ENCODE peak calls at places on chromosomes 6 and 20, in four cellular contexts. P, B, O and M are unnamed samples.

GRCh38 chr6:15516923-15517560 is 145.8 kb downstream of the DTNBP1 start:
- DNase-seq in P (no peak), B (no peak), O (no peak), M (no peak)

GRCh38 chr6:136486357-136486756 is 63.9 kb downstream of the MAP7 start:
- DNase-seq in P (no peak), B (no peak), O (no peak), M (no peak)

GRCh38 chr6:132712366-132712765 is 1.5 kb downstream of the VNN1 start:
- DNase-seq in P (no peak), B (peak; percentile 74), O (no peak), M (peak; percentile 45)

GRCh38 chr6:151546941-151547659 is 53.3 kb downstream of the CCDC170 start:
- DNase-seq in P (no peak), B (no peak), O (no peak), M (no peak)

GRCh38 chr6:106415920-106416319 is 55.4 kb downstream of the CRYBG1 start:
- DNase-seq in P (no peak), B (no peak), O (no peak), M (no peak)

GRCh38 chr6:32192608-32193039 is at the start of gene GPSM3:
- DNase-seq in P (peak; percentile 33), B (peak; percentile 25), O (no peak), M (no peak)

GRCh38 chr20:62804632-62805364 is at the start of gene OGFR:
- DNase-seq in P (peak; percentile 65), B (peak; percentile 74), O (peak; percentile 79), M (peak; percentile 48)

GRCh38 chr20:62739581-62740285 is 31.1 kb downstream of the NTSR1 start:
- DNase-seq in P (no peak), B (peak; percentile 69), O (no peak), M (no peak)

GRCh38 chr20:61449057-61449456 is 197.0 kb downstream of the CDH4 start:
- DNase-seq in P (no peak), B (no peak), O (peak; percentile 26), M (no peak)

GRCh38 chr6:122722746-122723145 is 56.8 kb upstream of the FABP7 start:
- DNase-seq in P (no peak), B (peak; percentile 75), O (no peak), M (no peak)

GRCh38 chr6:1604991-1605821 is 4.5 kb upstream of the FOXC1 start:
- DNase-seq in P (no peak), B (peak; percentile 28), O (no peak), M (no peak)

GRCh38 chr6:80304014-80304413 is 197.5 kb downstream of the BCKDHB start:
- DNase-seq in P (no peak), B (peak; percentile 47), O (no peak), M (no peak)

GRCh38 chr20:62405108-62405980 is 1.7 kb downstream of the CABLES2 start:
- DNase-seq in P (no peak), B (peak; percentile 54), O (peak; percentile 74), M (peak; percentile 24)

GRCh38 chr6:132814716-132815570 is 574 bp downstream of the RPS12 start:
- DNase-seq in P (no peak), B (peak; percentile 43), O (no peak), M (no peak)

GRCh38 chr20:32625996-32626395 is 40.9 kb upstream of the NOL4L start:
- DNase-seq in P (no peak), B (no peak), O (no peak), M (no peak)

GRCh38 chr6:154580397-154581135 is 70.1 kb upstream of the CNKSR3 start:
- DNase-seq in P (no peak), B (no peak), O (no peak), M (peak; percentile 69)
- H2AFZ ChIP-seq in P (no peak overlapping the region), B (no peak overlapping the region), O (no peak overlapping the region), M (no peak overlapping the region)

GRCh38 chr6:129670634-129671033 is 39.3 kb downstream of the ARHGAP18 start:
- DNase-seq in P (no peak), B (no peak), O (no peak), M (no peak)

GRCh38 chr6:129673758-129674157 is 36.2 kb downstream of the ARHGAP18 start:
- DNase-seq in P (no peak), B (no peak), O (no peak), M (no peak)

GRCh38 chr6:129671442-129672344 is 38.3 kb downstream of the ARHGAP18 start:
- DNase-seq in P (no peak), B (no peak), O (no peak), M (no peak)

GRCh38 chr6:129672345-129672691 is 37.7 kb downstream of the ARHGAP18 start:
- DNase-seq in P (no peak), B (no peak), O (no peak), M (no peak)

GRCh38 chr6:129672883-129673631 is 36.9 kb downstream of the ARHGAP18 start:
- DNase-seq in P (peak; percentile 40), B (peak; percentile 80), O (no peak), M (peak; percentile 65)
- H2AFZ ChIP-seq in P (no peak overlapping the region), B (peak overlapping the region; percentile 59), O (no peak overlapping the region), M (no peak overlapping the region)

GRCh38 chr20:2521369-2522305 is 12.9 kb upstream of the ZNF343 start:
- DNase-seq in P (peak; percentile 55), B (peak; percentile 53), O (peak; percentile 56), M (peak; percentile 6)
- H2AFZ ChIP-seq in P (peak overlapping the region; percentile 42), B (peak overlapping the region; percentile 57), O (no peak overlapping the region), M (peak overlapping the region; percentile 41)

DNA sequence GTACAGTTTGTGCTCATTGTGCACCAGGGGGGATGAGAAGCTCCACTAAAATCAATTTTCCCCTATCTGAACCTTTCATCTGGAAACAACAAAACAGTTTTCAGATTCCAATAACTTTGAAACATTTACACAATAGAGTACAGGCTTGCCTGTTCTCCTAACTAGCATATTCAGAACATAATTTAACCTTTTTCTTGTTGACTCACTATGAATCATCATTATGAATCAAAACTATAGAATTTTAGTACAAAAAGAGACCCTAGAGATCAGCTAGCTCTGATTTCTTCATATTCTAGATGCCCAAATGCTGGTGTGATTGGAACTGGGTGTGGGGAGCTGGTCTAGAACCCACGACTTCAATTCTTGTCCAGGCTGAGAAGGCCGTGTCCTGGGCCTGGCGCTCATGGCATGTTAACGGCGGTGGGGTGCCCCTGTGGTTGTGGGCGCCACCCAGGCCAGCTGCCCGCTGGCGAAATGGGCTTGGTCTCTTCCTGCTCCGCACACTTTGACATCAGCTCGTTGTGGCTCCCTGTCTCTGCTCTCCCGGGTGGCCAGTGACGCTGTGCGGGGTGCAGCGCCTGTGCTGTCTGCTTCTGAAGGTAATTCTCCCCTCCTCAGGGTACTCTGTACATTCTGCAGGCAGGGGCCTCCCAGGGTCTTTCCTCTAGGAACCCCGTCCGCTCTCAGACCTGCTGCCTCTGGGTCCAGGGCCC is 29.9 kb upstream of the AGPAT4 start:
- DNase-seq in P (no peak), B (peak; percentile 60), O (no peak), M (peak; percentile 52)
- H2AFZ ChIP-seq in P (no peak overlapping the region), B (no peak overlapping the region), O (no peak overlapping the region), M (no peak overlapping the region)

DNA sequence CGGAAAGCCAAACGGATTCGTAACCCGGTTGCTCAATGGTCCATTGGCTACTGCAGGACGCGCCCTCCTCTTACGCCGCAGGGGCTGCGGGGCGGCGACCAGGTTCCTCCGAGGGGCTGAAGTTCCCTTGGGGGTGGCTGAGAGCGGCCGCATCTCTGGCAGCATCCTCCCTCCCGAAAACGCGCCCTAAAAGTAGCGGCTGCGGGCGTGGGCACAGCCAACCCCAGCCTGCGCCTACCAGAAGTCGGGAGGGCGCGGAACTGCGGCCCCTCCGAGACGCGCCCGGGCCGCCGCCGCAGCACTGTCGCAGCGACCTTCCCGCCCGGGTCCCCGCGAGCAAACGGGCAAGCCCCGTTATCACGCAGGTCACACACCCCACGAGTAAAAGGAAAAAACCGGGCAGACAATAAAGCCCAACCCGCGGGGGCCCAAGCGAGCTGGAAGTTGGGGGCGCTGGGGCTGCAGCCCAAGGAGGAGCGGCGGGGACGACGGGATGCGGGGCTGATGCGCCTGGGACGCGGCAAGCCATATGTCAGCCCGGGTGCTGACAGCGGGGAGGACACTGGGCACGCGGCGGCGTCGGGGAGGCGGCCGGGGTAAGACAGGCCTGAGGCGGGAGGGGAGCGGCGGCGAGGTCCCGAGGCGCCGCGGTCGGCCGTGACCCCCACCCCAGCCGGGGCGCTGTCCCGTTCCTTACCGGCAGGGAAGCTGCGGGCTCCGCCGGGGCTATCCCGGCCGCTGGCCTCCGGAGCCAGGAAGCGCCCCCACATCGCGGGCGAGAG is 700 bp downstream of the CEP85L start:
- DNase-seq in P (peak; percentile 31), B (peak; percentile 78), O (peak; percentile 66), M (peak; percentile 48)
- H2AFZ ChIP-seq in P (peak overlapping the region; percentile 90), B (peak overlapping the region; percentile 91), O (peak overlapping the region; percentile 76), M (peak overlapping the region; percentile 97)

DNA sequence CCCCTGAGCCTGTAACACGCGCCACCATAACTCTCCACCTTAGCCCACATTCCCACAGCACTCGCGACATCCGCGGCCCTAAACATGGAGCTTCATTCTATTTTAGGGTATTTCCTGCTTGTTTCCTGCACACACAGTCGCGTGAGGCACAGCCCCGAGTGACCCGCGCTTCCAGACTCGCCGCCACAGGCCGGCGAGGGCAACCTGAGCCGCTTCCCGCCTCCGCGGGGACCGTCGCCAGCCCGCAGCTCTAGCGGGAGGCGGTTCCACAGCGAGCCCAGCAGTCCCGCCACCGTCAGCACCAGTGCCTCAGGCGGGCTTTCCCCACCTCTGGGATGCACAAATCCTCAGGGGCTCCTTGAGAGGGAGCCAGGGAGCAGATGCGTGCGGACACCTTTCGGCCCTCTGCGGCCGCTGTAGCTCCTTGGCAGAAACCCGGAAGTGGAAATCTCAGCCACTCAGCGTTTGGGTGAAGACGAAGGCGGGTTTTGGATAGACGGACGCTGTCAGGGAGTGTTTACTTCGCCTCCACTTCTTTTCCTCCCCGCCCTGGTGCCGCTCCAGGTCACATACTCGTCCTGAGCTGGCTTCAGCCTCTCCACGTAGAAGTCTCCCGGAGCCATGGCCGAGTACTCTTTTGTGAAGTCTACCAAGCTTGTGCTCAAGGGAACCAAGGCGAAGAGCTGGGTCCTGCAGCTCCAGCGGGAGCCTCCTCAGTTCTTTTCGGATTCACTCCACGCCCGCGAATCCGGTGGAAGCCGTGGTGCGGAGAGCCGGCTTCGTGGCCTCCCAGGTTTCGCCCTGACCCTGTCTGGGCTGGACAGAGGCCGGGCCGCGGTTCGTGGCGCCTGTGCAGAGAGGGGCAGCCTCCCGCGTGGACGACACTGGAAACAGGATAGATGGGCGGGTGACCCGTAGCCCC is 2177.4 kb upstream of the DEFB115 start:
- DNase-seq in P (peak; percentile 76), B (peak; percentile 50), O (no peak), M (no peak)
- H2AFZ ChIP-seq in P (peak overlapping the region; percentile 26), B (peak overlapping the region; percentile 63), O (no peak overlapping the region), M (peak overlapping the region; percentile 85)

DNA sequence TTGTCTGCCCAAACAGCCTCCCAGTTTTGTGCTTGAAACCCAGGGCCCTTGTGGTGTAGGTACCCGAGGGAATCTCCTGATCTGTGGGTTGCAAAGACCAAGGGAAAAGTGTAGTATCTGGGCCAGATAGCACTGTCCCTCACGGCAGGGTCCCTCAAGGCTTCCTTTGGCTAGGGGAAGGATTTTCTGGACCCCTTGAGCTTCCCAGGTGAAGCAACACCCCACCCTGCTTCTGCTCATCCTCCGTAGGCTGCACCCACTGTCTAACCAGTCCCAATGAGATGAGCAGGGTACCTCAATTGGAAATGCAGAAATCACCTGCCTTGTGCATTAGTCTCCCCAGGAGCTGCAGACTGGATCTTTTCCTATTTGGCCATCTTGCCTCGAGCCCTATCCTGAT is 791.8 kb upstream of the MANEA start:
- DNase-seq in P (no peak), B (no peak), O (no peak), M (no peak)
- H2AFZ ChIP-seq in P (peak overlapping the region; percentile 97), B (no peak overlapping the region), O (peak overlapping the region; percentile 36), M (peak overlapping the region; percentile 86)

DNA sequence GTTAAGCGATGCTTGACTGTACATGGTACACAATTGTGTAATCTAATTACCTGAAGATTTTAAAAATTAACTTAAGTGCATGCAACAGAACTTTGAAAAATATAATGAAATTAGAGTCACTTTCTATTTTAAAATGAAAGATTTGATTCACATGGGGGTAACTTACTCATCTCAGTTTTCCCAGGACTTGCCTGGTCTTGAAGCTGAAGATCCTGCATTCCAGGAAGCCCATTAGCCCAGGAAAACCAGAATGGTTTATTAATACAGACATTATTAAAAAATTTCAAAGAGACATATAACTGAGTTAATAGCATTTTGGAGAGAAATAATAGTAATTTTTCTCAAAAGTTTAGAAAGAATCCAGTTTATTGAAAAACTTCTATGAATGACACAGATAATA is 190.6 kb downstream of the SIM1 start:
- DNase-seq in P (no peak), B (no peak), O (no peak), M (peak; percentile 23)
- H2AFZ ChIP-seq in P (no peak overlapping the region), B (no peak overlapping the region), O (no peak overlapping the region), M (peak overlapping the region; percentile 39)